ENCODE peak calls at places on chromosome 16, in nine cellular contexts. One of them, this sample, is unnamed.

GRCh38 chr16:15607700-15608396 is 35.1 kb downstream of the MARF1 start:
- DNase-seq in MM.1S: no peak
- DNase-seq in neural progenitor cell: no peak
- DNase-seq in HCT116: no peak
- DNase-seq in GM23338: no peak
- DNase-seq in hepatocyte: no peak
- DNase-seq in PC-3: no peak
- DNase-seq in SK-N-SH: no peak
- DNase-seq in OCI-LY7: no peak
- DNase-seq in this sample: peak

GRCh38 chr16:49594706-49595534 is 221.3 kb downstream of the C16orf78 start:
- DNase-seq in SK-N-SH: peak
- DNase-seq in MM.1S: no peak
- DNase-seq in hepatocyte: no peak
- DNase-seq in neural progenitor cell: no peak
- DNase-seq in PC-3: no peak
- DNase-seq in OCI-LY7: no peak
- DNase-seq in HCT116: no peak
- DNase-seq in GM23338: no peak
- DNase-seq in this sample: no peak

GRCh38 chr16:17940584-17940983 is 396.0 kb downstream of the NPIPA8 start:
- DNase-seq in MM.1S: no peak
- DNase-seq in HCT116: no peak
- DNase-seq in GM23338: no peak
- DNase-seq in neural progenitor cell: no peak
- DNase-seq in PC-3: no peak
- DNase-seq in SK-N-SH: no peak
- DNase-seq in OCI-LY7: no peak
- DNase-seq in hepatocyte: no peak
- DNase-seq in this sample: no peak

GRCh38 chr16:396199-396598 is 800 bp upstream of the NME4 start:
- DNase-seq in OCI-LY7: no peak
- DNase-seq in hepatocyte: no peak
- DNase-seq in neural progenitor cell: peak
- DNase-seq in MM.1S: no peak
- DNase-seq in HCT116: no peak
- DNase-seq in GM23338: peak
- DNase-seq in PC-3: no peak
- DNase-seq in SK-N-SH: no peak
- DNase-seq in this sample: no peak

GRCh38 chr16:50844840-50845239 is 103.0 kb downstream of the CYLD start:
- DNase-seq in neural progenitor cell: no peak
- DNase-seq in MM.1S: no peak
- DNase-seq in OCI-LY7: no peak
- DNase-seq in PC-3: no peak
- DNase-seq in GM23338: no peak
- DNase-seq in HCT116: no peak
- DNase-seq in SK-N-SH: no peak
- DNase-seq in hepatocyte: no peak
- DNase-seq in this sample: no peak

GRCh38 chr16:78744796-78745464 is 645.5 kb downstream of the WWOX start:
- DNase-seq in OCI-LY7: no peak
- DNase-seq in HCT116: no peak
- DNase-seq in hepatocyte: no peak
- DNase-seq in neural progenitor cell: no peak
- DNase-seq in PC-3: no peak
- DNase-seq in SK-N-SH: no peak
- DNase-seq in MM.1S: no peak
- DNase-seq in GM23338: no peak
- DNase-seq in this sample: no peak

GRCh38 chr16:87703835-87704375 is 61.9 kb downstream of the KLHDC4 start:
- DNase-seq in neural progenitor cell: no peak
- DNase-seq in GM23338: no peak
- DNase-seq in PC-3: no peak
- DNase-seq in HCT116: no peak
- DNase-seq in MM.1S: no peak
- DNase-seq in hepatocyte: no peak
- DNase-seq in SK-N-SH: no peak
- DNase-seq in OCI-LY7: no peak
- DNase-seq in this sample: no peak

GRCh38 chr16:23987443-23987842 is 151.7 kb downstream of the PRKCB start:
- DNase-seq in PC-3: no peak
- DNase-seq in hepatocyte: no peak
- DNase-seq in HCT116: no peak
- DNase-seq in OCI-LY7: peak
- DNase-seq in MM.1S: no peak
- DNase-seq in GM23338: no peak
- DNase-seq in neural progenitor cell: no peak
- DNase-seq in SK-N-SH: no peak
- DNase-seq in this sample: no peak

GRCh38 chr16:23499801-23500200 is 10.5 kb downstream of the GGA2 start:
- DNase-seq in GM23338: peak
- DNase-seq in MM.1S: no peak
- DNase-seq in OCI-LY7: peak
- DNase-seq in hepatocyte: no peak
- DNase-seq in PC-3: no peak
- DNase-seq in SK-N-SH: no peak
- DNase-seq in neural progenitor cell: no peak
- DNase-seq in HCT116: no peak
- DNase-seq in this sample: no peak

GRCh38 chr16:49846800-49847199 is 9.1 kb downstream of the ZNF423 start:
- DNase-seq in SK-N-SH: no peak
- DNase-seq in MM.1S: no peak
- DNase-seq in OCI-LY7: no peak
- DNase-seq in HCT116: no peak
- DNase-seq in hepatocyte: no peak
- DNase-seq in GM23338: no peak
- DNase-seq in neural progenitor cell: no peak
- DNase-seq in PC-3: no peak
- DNase-seq in this sample: no peak

GRCh38 chr16:71482569-71482968 is 6.6 kb downstream of the ZNF19 start:
- DNase-seq in OCI-LY7: no peak
- DNase-seq in PC-3: no peak
- DNase-seq in HCT116: no peak
- DNase-seq in neural progenitor cell: no peak
- DNase-seq in MM.1S: no peak
- DNase-seq in GM23338: no peak
- DNase-seq in SK-N-SH: no peak
- DNase-seq in hepatocyte: no peak
- DNase-seq in this sample: no peak

GRCh38 chr16:27718136-27718766 is 168.3 kb downstream of the KATNIP start:
- DNase-seq in GM23338: no peak
- DNase-seq in MM.1S: no peak
- DNase-seq in hepatocyte: no peak
- DNase-seq in neural progenitor cell: no peak
- DNase-seq in HCT116: no peak
- DNase-seq in PC-3: no peak
- DNase-seq in OCI-LY7: no peak
- DNase-seq in SK-N-SH: no peak
- DNase-seq in this sample: no peak

GRCh38 chr16:13231365-13231764 is 330.0 kb downstream of the SHISA9 start:
- DNase-seq in PC-3: no peak
- DNase-seq in neural progenitor cell: no peak
- DNase-seq in MM.1S: no peak
- DNase-seq in HCT116: no peak
- DNase-seq in SK-N-SH: no peak
- DNase-seq in GM23338: peak
- DNase-seq in OCI-LY7: no peak
- DNase-seq in hepatocyte: no peak
- DNase-seq in this sample: no peak

GRCh38 chr16:86959182-86959651 is 358.0 kb downstream of the C16orf95 start:
- DNase-seq in HCT116: no peak
- DNase-seq in OCI-LY7: no peak
- DNase-seq in hepatocyte: no peak
- DNase-seq in SK-N-SH: no peak
- DNase-seq in PC-3: no peak
- DNase-seq in MM.1S: no peak
- DNase-seq in neural progenitor cell: no peak
- DNase-seq in GM23338: no peak
- DNase-seq in this sample: no peak

GRCh38 chr16:20899503-20900298 is 457 bp downstream of the DCUN1D3 start:
- DNase-seq in hepatocyte: peak
- DNase-seq in SK-N-SH: peak
- DNase-seq in MM.1S: no peak
- DNase-seq in OCI-LY7: peak
- DNase-seq in GM23338: no peak
- DNase-seq in HCT116: no peak
- DNase-seq in PC-3: no peak
- DNase-seq in neural progenitor cell: no peak
- DNase-seq in this sample: peak

GRCh38 chr16:50025544-50025931 is 513 bp downstream of the CNEP1R1 start:
- DNase-seq in MM.1S: peak
- DNase-seq in hepatocyte: peak
- DNase-seq in OCI-LY7: peak
- DNase-seq in PC-3: peak
- DNase-seq in GM23338: no peak
- DNase-seq in HCT116: no peak
- DNase-seq in SK-N-SH: no peak
- DNase-seq in neural progenitor cell: no peak
- DNase-seq in this sample: peak

DNA sequence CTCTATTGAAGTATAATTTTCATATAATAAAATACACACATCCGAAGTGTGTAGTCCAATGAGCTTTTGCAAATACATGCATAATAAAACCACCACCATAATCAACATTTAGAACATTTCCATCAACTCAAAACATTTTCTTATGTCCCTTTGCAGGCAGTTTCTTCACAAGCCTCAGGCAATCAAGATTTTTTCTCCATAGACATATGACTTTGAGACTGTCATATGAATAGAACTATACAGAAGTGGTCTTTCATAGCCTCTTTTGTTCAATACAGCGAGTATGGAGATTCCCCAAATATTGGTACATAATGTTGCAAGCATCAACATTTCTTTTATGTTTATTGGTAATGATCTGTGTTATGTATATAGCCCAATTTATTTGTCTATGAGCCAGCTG is 983.2 kb downstream of the CDH11 start:
- DNase-seq in hepatocyte: no peak
- DNase-seq in HCT116: no peak
- DNase-seq in GM23338: no peak
- DNase-seq in OCI-LY7: no peak
- DNase-seq in neural progenitor cell: no peak
- DNase-seq in SK-N-SH: no peak
- DNase-seq in MM.1S: no peak
- DNase-seq in PC-3: no peak
- DNase-seq in this sample: no peak
- TF ChIP-seq EZH2phosphoT487 in hepatocyte: no peak
- TF ChIP-seq EZH2phosphoT487 in HCT116: no peak
- TF ChIP-seq EZH2phosphoT487 in GM23338: no peak
- TF ChIP-seq EZH2phosphoT487 in OCI-LY7: no peak
- TF ChIP-seq EZH2phosphoT487 in neural progenitor cell: no peak
- TF ChIP-seq EZH2phosphoT487 in SK-N-SH: no peak
- TF ChIP-seq EZH2phosphoT487 in MM.1S: no peak
- TF ChIP-seq EZH2phosphoT487 in PC-3: no peak
- TF ChIP-seq EZH2phosphoT487 in this sample: no peak

DNA sequence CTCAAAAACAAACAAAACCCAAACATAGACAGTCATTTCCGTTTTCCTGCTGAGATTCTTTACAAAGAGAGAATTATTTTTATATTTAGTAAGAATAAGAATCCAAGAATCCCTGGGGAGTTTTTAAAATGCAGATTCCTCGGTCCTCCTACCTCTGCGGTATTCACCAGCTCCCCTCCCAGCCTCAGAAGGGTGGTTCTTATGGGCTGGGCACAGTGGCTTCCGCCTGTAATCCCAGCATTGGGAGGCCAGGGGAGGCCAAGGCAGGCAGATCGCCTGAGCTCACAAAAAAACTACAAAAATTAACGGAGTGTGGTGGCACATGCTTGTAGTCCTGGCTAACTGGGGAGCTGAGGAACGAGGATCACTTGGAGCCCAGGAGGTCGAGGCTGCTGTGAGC is 26.7 kb upstream of the USP7 start:
- DNase-seq in PC-3: no peak
- DNase-seq in HCT116: no peak
- DNase-seq in SK-N-SH: no peak
- DNase-seq in hepatocyte: no peak
- DNase-seq in MM.1S: no peak
- DNase-seq in neural progenitor cell: no peak
- DNase-seq in GM23338: peak
- DNase-seq in OCI-LY7: no peak
- DNase-seq in this sample: no peak
- H3K27ac ChIP-seq in PC-3: no peak
- H3K27ac ChIP-seq in HCT116: no peak
- H3K27ac ChIP-seq in SK-N-SH: no peak
- H3K27ac ChIP-seq in hepatocyte: no peak
- H3K27ac ChIP-seq in MM.1S: no peak
- H3K27ac ChIP-seq in neural progenitor cell: no peak
- H3K27ac ChIP-seq in GM23338: no peak
- H3K27ac ChIP-seq in OCI-LY7: no peak
- H3K27ac ChIP-seq in this sample: no peak

GRCh38 chr16:5058476-5058875 is 7.3 kb downstream of the C16orf89 start:
- DNase-seq in neural progenitor cell: peak
- DNase-seq in PC-3: no peak
- DNase-seq in SK-N-SH: peak
- DNase-seq in GM23338: peak
- DNase-seq in MM.1S: no peak
- DNase-seq in hepatocyte: no peak
- DNase-seq in OCI-LY7: no peak
- DNase-seq in HCT116: no peak
- DNase-seq in this sample: peak
- TF ChIP-seq EZH2phosphoT487 in neural progenitor cell: no peak
- TF ChIP-seq EZH2phosphoT487 in PC-3: no peak
- TF ChIP-seq EZH2phosphoT487 in SK-N-SH: no peak
- TF ChIP-seq EZH2phosphoT487 in GM23338: no peak
- TF ChIP-seq EZH2phosphoT487 in MM.1S: no peak
- TF ChIP-seq EZH2phosphoT487 in hepatocyte: no peak
- TF ChIP-seq EZH2phosphoT487 in OCI-LY7: no peak
- TF ChIP-seq EZH2phosphoT487 in HCT116: no peak
- TF ChIP-seq EZH2phosphoT487 in this sample: no peak

GRCh38 chr16:88790312-88791150 is 5.5 kb upstream of the PIEZO1 start:
- DNase-seq in GM23338: peak
- DNase-seq in PC-3: no peak
- DNase-seq in MM.1S: peak
- DNase-seq in hepatocyte: no peak
- DNase-seq in OCI-LY7: peak
- DNase-seq in neural progenitor cell: no peak
- DNase-seq in HCT116: no peak
- DNase-seq in SK-N-SH: no peak
- DNase-seq in this sample: peak

GRCh38 chr16:88792668-88793587 is 7.9 kb upstream of the PIEZO1 start:
- DNase-seq in MM.1S: no peak
- DNase-seq in SK-N-SH: no peak
- DNase-seq in neural progenitor cell: no peak
- DNase-seq in OCI-LY7: peak
- DNase-seq in PC-3: no peak
- DNase-seq in hepatocyte: no peak
- DNase-seq in HCT116: no peak
- DNase-seq in GM23338: peak
- DNase-seq in this sample: no peak

GRCh38 chr16:88787579-88788314 is 2.7 kb upstream of the PIEZO1 start:
- DNase-seq in neural progenitor cell: no peak
- DNase-seq in MM.1S: no peak
- DNase-seq in HCT116: no peak
- DNase-seq in GM23338: no peak
- DNase-seq in OCI-LY7: no peak
- DNase-seq in PC-3: no peak
- DNase-seq in SK-N-SH: no peak
- DNase-seq in hepatocyte: no peak
- DNase-seq in this sample: no peak

GRCh38 chr16:88792078-88792550 is 7.1 kb upstream of the PIEZO1 start:
- DNase-seq in OCI-LY7: no peak
- DNase-seq in hepatocyte: no peak
- DNase-seq in MM.1S: no peak
- DNase-seq in HCT116: no peak
- DNase-seq in neural progenitor cell: no peak
- DNase-seq in SK-N-SH: no peak
- DNase-seq in GM23338: no peak
- DNase-seq in PC-3: no peak
- DNase-seq in this sample: peak

GRCh38 chr16:88789593-88789992 is 4.6 kb upstream of the PIEZO1 start:
- DNase-seq in HCT116: no peak
- DNase-seq in MM.1S: no peak
- DNase-seq in GM23338: no peak
- DNase-seq in neural progenitor cell: no peak
- DNase-seq in hepatocyte: no peak
- DNase-seq in SK-N-SH: no peak
- DNase-seq in OCI-LY7: no peak
- DNase-seq in PC-3: no peak
- DNase-seq in this sample: no peak
- H3K27ac ChIP-seq in HCT116: no peak
- H3K27ac ChIP-seq in MM.1S: no peak
- H3K27ac ChIP-seq in GM23338: no peak
- H3K27ac ChIP-seq in neural progenitor cell: no peak
- H3K27ac ChIP-seq in hepatocyte: no peak
- H3K27ac ChIP-seq in SK-N-SH: no peak
- H3K27ac ChIP-seq in OCI-LY7: peak
- H3K27ac ChIP-seq in PC-3: no peak
- H3K27ac ChIP-seq in this sample: no peak

This sample was measured in GM23248.